ENCODE peak calls at places on chromosomes 12 and 14, in seven cellular contexts. E, Z, G, L, H, X and R are unnamed samples.

GRCh38 chr12:114371250-114371649 is 34.7 kb downstream of the TBX5 start:
- DNase-seq in Z (no peak), H (no peak), L (no peak), X (peak; percentile 21), E (no peak), G (no peak), R (no peak)

GRCh38 chr12:90124914-90125313 is 416.3 kb upstream of the ATP2B1 start:
- DNase-seq in L (no peak), E (no peak), Z (no peak), X (no peak), G (no peak), H (no peak), R (no peak)

GRCh38 chr12:104734541-104735075 is 223.5 kb downstream of the SLC41A2 start:
- DNase-seq in Z (no peak), E (no peak), G (no peak), H (no peak), L (no peak), X (no peak), R (no peak)

GRCh38 chr12:86729798-86730197 is 473.6 kb upstream of the MGAT4C start:
- DNase-seq in L (no peak), X (no peak), G (no peak), Z (no peak), E (no peak), H (no peak), R (no peak)

GRCh38 chr14:95533391-95533821 is 1.4 kb upstream of the GLRX5 start:
- DNase-seq in L (no peak), E (no peak), Z (no peak), G (peak; percentile 15), X (peak; percentile 21), H (no peak), R (no peak)

GRCh38 chr12:57477710-57478681 is 1.7 kb downstream of the ARHGAP9 start:
- DNase-seq in H (no peak), X (no peak), L (no peak), E (no peak), G (no peak), Z (no peak), R (no peak)

GRCh38 chr14:93496856-93497255 is 66.1 kb downstream of the UNC79 start:
- DNase-seq in E (no peak), H (no peak), L (no peak), Z (no peak), X (no peak), G (no peak), R (no peak)

GRCh38 chr14:29262979-29263378 is 496.4 kb downstream of the FOXG1 start:
- DNase-seq in E (no peak), G (no peak), H (no peak), X (no peak), L (no peak), Z (no peak), R (no peak)

GRCh38 chr14:33908540-33909223 is 42.2 kb downstream of the EGLN3 start:
- DNase-seq in G (no peak), E (peak; percentile 47), Z (no peak), H (no peak), X (peak; percentile 68), L (no peak), R (no peak)

GRCh38 chr14:104292084-104292970 is 153.9 kb downstream of the KIF26A start:
- DNase-seq in Z (no peak), G (no peak), X (no peak), H (no peak), E (peak; percentile 5), L (peak; percentile 31), R (no peak)

GRCh38 chr14:92513966-92514843 is 624 bp downstream of the RIN3 start:
- DNase-seq in X (peak; percentile 58), G (no peak), E (peak; percentile 57), H (no peak), L (no peak), Z (no peak), R (no peak)

GRCh38 chr12:93573552-93574223 is 1.2 kb downstream of the SOCS2 start:
- DNase-seq in E (peak; percentile 26), Z (no peak), H (no peak), X (peak; percentile 44), L (no peak), G (no peak), R (no peak)

GRCh38 chr12:91180577-91180976 is 2.0 kb downstream of the DCN start:
- DNase-seq in E (no peak), G (no peak), X (no peak), L (no peak), Z (no peak), H (no peak), R (no peak)

GRCh38 chr14:68675233-68675577 is 117.7 kb downstream of the ZFP36L1 start:
- DNase-seq in L (peak; percentile 18), Z (no peak), G (no peak), X (no peak), E (no peak), H (no peak), R (no peak)

GRCh38 chr14:55245657-55246268 is 25.5 kb upstream of the FBXO34 start:
- DNase-seq in H (no peak), G (no peak), Z (no peak), E (peak; percentile 14), L (no peak), X (peak; percentile 64), R (peak; percentile 9)

GRCh38 chr12:14275886-14276285 is 89.6 kb upstream of the ATF7IP start:
- DNase-seq in Z (no peak), E (no peak), G (no peak), X (no peak), H (no peak), L (no peak), R (no peak)

DNA sequence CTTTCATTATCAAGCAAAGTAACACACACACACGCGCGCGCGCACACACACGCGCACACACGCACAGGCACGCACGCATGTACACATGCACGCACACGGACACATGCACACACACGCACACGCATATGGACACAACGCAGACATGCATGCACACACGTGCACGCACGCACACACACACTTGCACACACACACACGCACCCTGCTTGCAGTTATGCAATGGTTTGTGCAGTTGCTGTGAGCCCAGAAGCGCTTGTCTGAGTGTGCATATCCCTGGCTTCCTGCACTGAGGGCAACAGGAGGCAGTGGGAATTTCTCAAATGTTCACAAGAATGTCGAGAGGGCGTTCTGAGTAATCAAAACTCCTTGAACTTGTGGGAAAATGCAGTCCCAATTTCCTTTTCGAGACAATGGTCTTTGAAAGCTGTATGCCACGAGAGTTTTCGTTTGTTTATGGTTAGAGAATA is 41.6 kb downstream of the NFKBIA start:
- DNase-seq in H (no peak), Z (no peak), E (no peak), L (no peak), G (no peak), X (no peak), R (no peak)
- TF ChIP-seq POLR2AphosphoS5 in H (no peak), Z (peak; percentile 22), E (no peak), L (no peak), G (peak; percentile 7), X (no peak), R (no peak)

GRCh38 chr14:105353163-105353562 is 38.6 kb downstream of the PACS2 start:
- DNase-seq in L (no peak), H (no peak), X (no peak), E (no peak), Z (no peak), G (no peak), R (no peak)
- H3K27ac ChIP-seq in L (no peak overlapping the region), H (no peak overlapping the region), X (no peak overlapping the region), E (no peak overlapping the region), Z (no peak overlapping the region), G (no peak overlapping the region), R (no peak overlapping the region)

GRCh38 chr14:58298477-58298879 is at the start of gene ARID4A:
- DNase-seq in E (peak; percentile 92), X (no peak), Z (peak; percentile 87), L (peak; percentile 93), G (no peak), H (no peak), R (no peak)
- TF ChIP-seq POLR2AphosphoS5 in E (peak; percentile 97), X (peak; percentile 53), Z (peak; percentile 89), L (peak; percentile 54), G (peak; percentile 49), H (no peak), R (no peak)

GRCh38 chr14:99602054-99602787 is 1.8 kb downstream of the CCDC85C start:
- DNase-seq in G (no peak), X (no peak), Z (peak; percentile 38), L (no peak), E (peak; percentile 73), H (no peak), R (peak; percentile 23)

GRCh38 chr14:99599440-99599839 is 4.6 kb downstream of the CCDC85C start:
- DNase-seq in E (no peak), X (no peak), Z (no peak), G (no peak), H (no peak), L (no peak), R (no peak)

GRCh38 chr14:99602788-99603415 is 1.1 kb downstream of the CCDC85C start:
- DNase-seq in Z (no peak), L (no peak), H (no peak), X (peak; percentile 48), E (no peak), G (no peak), R (no peak)

GRCh38 chr14:99600232-99600888 is 3.6 kb downstream of the CCDC85C start:
- DNase-seq in X (no peak), H (no peak), L (no peak), E (no peak), Z (no peak), G (no peak), R (no peak)

DNA sequence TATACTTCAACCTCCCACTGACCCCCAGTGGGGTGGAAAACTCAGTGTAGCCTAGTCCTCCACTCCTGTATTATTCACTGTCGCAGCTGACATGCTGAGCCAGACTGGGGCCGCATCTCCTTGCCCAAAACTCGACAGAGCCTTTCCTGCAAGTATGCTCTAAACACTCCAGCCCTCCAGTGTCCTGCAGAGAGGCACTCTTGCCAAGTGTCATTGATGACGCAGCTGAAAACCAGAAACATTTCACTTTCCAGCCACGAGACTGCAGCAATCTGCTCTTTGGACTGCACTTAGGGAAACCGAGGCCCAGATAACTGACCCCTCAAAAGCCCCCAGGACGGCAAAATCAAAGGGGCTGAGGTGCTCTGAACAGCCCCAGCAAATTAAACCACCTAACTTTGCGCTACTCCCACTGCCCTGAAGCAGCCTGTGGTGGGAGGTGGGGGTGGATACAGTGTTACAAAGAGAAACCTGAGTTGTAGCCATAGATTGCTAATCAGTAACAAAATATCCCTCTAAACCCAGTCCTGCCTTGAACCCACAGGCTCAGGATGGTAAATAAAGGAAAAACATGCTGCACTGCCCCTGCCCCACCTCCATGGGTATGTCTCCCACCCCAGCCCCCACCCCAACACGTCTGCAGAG is 2.6 kb downstream of the CCDC85C start:
- DNase-seq in H (no peak), X (no peak), Z (no peak), E (peak; percentile 54), G (no peak), L (no peak), R (no peak)
- H3K27ac ChIP-seq in H (no peak overlapping the region), X (no peak overlapping the region), Z (peak overlapping the region; percentile 76), E (peak overlapping the region; percentile 90), G (peak overlapping the region; percentile 52), L (peak overlapping the region; percentile 30), R (peak overlapping the region; percentile 74)

GRCh38 chr14:88792572-88793258 is at the start of gene EML5:
- DNase-seq in E (peak; percentile 89), L (peak; percentile 85), G (peak; percentile 75), X (peak; percentile 86), H (peak; percentile 46), Z (peak; percentile 92), R (peak; percentile 87)
- TF ChIP-seq POLR2AphosphoS5 in E (peak; percentile 14), L (no peak), G (no peak), X (peak; percentile 59), H (peak; percentile 35), Z (peak; percentile 45), R (no peak)

GRCh38 chr14:58353516-58354299 is 42.0 kb upstream of the TOMM20L start:
- DNase-seq in Z (no peak), X (no peak), E (no peak), H (no peak), G (no peak), L (no peak), R (no peak)
- H3K27ac ChIP-seq in Z (peak overlapping the region; percentile 3), X (no peak overlapping the region), E (no peak overlapping the region), H (no peak overlapping the region), G (peak overlapping the region; percentile 10), L (no peak overlapping the region), R (peak overlapping the region; percentile 48)